ENCODE peak calls at places on chromosomes 12 and 14, in four cellular contexts. Y is thoracic aorta, E is hippocampal formation, G is NCI-H1694. N is an unnamed sample.

GRCh38 chr12:65876898-65877721 is 52.8 kb downstream of the HMGA2 start:
- DNase-seq in Y (no peak), E (no peak), G (no peak), N (no peak)

GRCh38 chr12:108722992-108723766 is 8.1 kb downstream of the CORO1C start:
- DNase-seq in Y (no peak), E (no peak), G (no peak), N (no peak)

GRCh38 chr14:49970474-49971147 is 77.7 kb downstream of the ARF6 start:
- DNase-seq in Y (no peak), E (no peak), G (no peak), N (no peak)

GRCh38 chr14:88669346-88669745 is 106.5 kb downstream of the ZC3H14 start:
- DNase-seq in Y (no peak), E (no peak), G (no peak), N (no peak)

GRCh38 chr12:105444809-105445102 is 114.3 kb downstream of the C12orf75 start:
- DNase-seq in Y (no peak), E (no peak), G (no peak), N (no peak)

GRCh38 chr12:57214398-57214781 is 2.2 kb upstream of the NXPH4 start:
- DNase-seq in Y (no peak), E (no peak), G (peak; percentile 47), N (no peak)

GRCh38 chr14:54689928-54690327 is 123.0 kb downstream of the SAMD4A start:
- DNase-seq in Y (no peak), E (no peak), G (no peak), N (no peak)

GRCh38 chr14:51576112-51576420 is 75.6 kb upstream of the FRMD6 start:
- DNase-seq in Y (no peak), E (no peak), G (no peak), N (no peak)

GRCh38 chr14:70084226-70084625 is 104.5 kb downstream of the SLC8A3 start:
- DNase-seq in Y (no peak), E (no peak), G (no peak), N (no peak)

GRCh38 chr14:77000340-77001235 is 27.9 kb downstream of the IRF2BPL start:
- DNase-seq in Y (no peak), E (no peak), G (peak; percentile 53), N (no peak)

GRCh38 chr12:45131506-45131905 is 80.6 kb upstream of the DBX2 start:
- DNase-seq in Y (no peak), E (no peak), G (no peak), N (no peak)

GRCh38 chr12:67475725-67476124 is 172.8 kb upstream of the DYRK2 start:
- DNase-seq in Y (no peak), E (no peak), G (no peak), N (no peak)

GRCh38 chr12:109841356-109841755 is 8.2 kb upstream of the TRPV4 start:
- DNase-seq in Y (no peak), E (no peak), G (no peak), N (no peak)

N was measured in glomerular endothelial cell.